ENCODE peak calls at places on chromosomes 6 and 20, in five cellular contexts. One of them, this sample, is unnamed.

GRCh38 chr6:75751443-75751842 is 2.4 kb downstream of the MYO6 start:
- DNase-seq in hepatocyte: no peak
- DNase-seq in body of pancreas: no peak
- DNase-seq in endothelial cell of umbilical vein: peak; percentile 88
- DNase-seq in thoracic aorta: no peak
- DNase-seq in this sample: no peak

GRCh38 chr6:87529221-87529620 is 56.4 kb downstream of the SLC35A1 start:
- DNase-seq in hepatocyte: no peak
- DNase-seq in body of pancreas: no peak
- DNase-seq in endothelial cell of umbilical vein: peak; percentile 69
- DNase-seq in thoracic aorta: no peak
- DNase-seq in this sample: no peak

GRCh38 chr20:57785720-57786119 is 75.9 kb upstream of the PMEPA1 start:
- DNase-seq in hepatocyte: no peak
- DNase-seq in body of pancreas: no peak
- DNase-seq in endothelial cell of umbilical vein: no peak
- DNase-seq in thoracic aorta: no peak
- DNase-seq in this sample: no peak

GRCh38 chr20:40511478-40511877 is 177.6 kb downstream of the MAFB start:
- DNase-seq in hepatocyte: no peak
- DNase-seq in body of pancreas: no peak
- DNase-seq in endothelial cell of umbilical vein: no peak
- DNase-seq in thoracic aorta: no peak
- DNase-seq in this sample: no peak

GRCh38 chr6:148251286-148251685 is 91.4 kb upstream of the SASH1 start:
- DNase-seq in hepatocyte: peak; percentile 28
- DNase-seq in body of pancreas: no peak
- DNase-seq in endothelial cell of umbilical vein: peak; percentile 42
- DNase-seq in thoracic aorta: no peak
- DNase-seq in this sample: no peak

GRCh38 chr20:35339007-35339406 is 46.8 kb upstream of the FAM83C start:
- DNase-seq in hepatocyte: no peak
- DNase-seq in body of pancreas: no peak
- DNase-seq in endothelial cell of umbilical vein: no peak
- DNase-seq in thoracic aorta: no peak
- DNase-seq in this sample: no peak

GRCh38 chr6:81767163-81768000 is 14.9 kb upstream of the TENT5A start:
- DNase-seq in hepatocyte: no peak
- DNase-seq in body of pancreas: peak; percentile 16
- DNase-seq in endothelial cell of umbilical vein: no peak
- DNase-seq in thoracic aorta: no peak
- DNase-seq in this sample: no peak

GRCh38 chr6:6586167-6586566 is 2.4 kb upstream of the LY86 start:
- DNase-seq in hepatocyte: no peak
- DNase-seq in body of pancreas: no peak
- DNase-seq in endothelial cell of umbilical vein: no peak
- DNase-seq in thoracic aorta: no peak
- DNase-seq in this sample: no peak

GRCh38 chr6:145621776-145622175 is 113.5 kb downstream of the EPM2A start:
- DNase-seq in hepatocyte: no peak
- DNase-seq in body of pancreas: no peak
- DNase-seq in endothelial cell of umbilical vein: no peak
- DNase-seq in thoracic aorta: no peak
- DNase-seq in this sample: no peak

GRCh38 chr20:61569836-61570235 is 317.8 kb downstream of the CDH4 start:
- DNase-seq in hepatocyte: no peak
- DNase-seq in body of pancreas: no peak
- DNase-seq in endothelial cell of umbilical vein: no peak
- DNase-seq in thoracic aorta: no peak
- DNase-seq in this sample: no peak

GRCh38 chr6:54980511-54981275 is 134.1 kb downstream of the FAM83B start:
- DNase-seq in hepatocyte: no peak
- DNase-seq in body of pancreas: no peak
- DNase-seq in endothelial cell of umbilical vein: no peak
- DNase-seq in thoracic aorta: no peak
- DNase-seq in this sample: no peak

GRCh38 chr6:91860951-91861350 is 1274.1 kb upstream of the MAP3K7 start:
- DNase-seq in hepatocyte: no peak
- DNase-seq in body of pancreas: no peak
- DNase-seq in endothelial cell of umbilical vein: no peak
- DNase-seq in thoracic aorta: no peak
- DNase-seq in this sample: no peak

GRCh38 chr6:90399970-90400369 is 103.3 kb upstream of the BACH2 start:
- DNase-seq in hepatocyte: no peak
- DNase-seq in body of pancreas: no peak
- DNase-seq in endothelial cell of umbilical vein: no peak
- DNase-seq in thoracic aorta: no peak
- DNase-seq in this sample: no peak

GRCh38 chr6:148557796-148558457 is 188.9 kb upstream of the UST start:
- DNase-seq in hepatocyte: no peak
- DNase-seq in body of pancreas: no peak
- DNase-seq in endothelial cell of umbilical vein: no peak
- DNase-seq in thoracic aorta: no peak
- DNase-seq in this sample: no peak

GRCh38 chr6:169160091-169160854 is 93.4 kb downstream of the THBS2 start:
- DNase-seq in hepatocyte: no peak
- DNase-seq in body of pancreas: no peak
- DNase-seq in endothelial cell of umbilical vein: no peak
- DNase-seq in thoracic aorta: no peak
- DNase-seq in this sample: no peak

GRCh38 chr6:148617522-148617921 is 129.3 kb upstream of the UST start:
- DNase-seq in hepatocyte: no peak
- DNase-seq in body of pancreas: no peak
- DNase-seq in endothelial cell of umbilical vein: no peak
- DNase-seq in thoracic aorta: no peak
- DNase-seq in this sample: no peak

GRCh38 chr6:97815413-97815812 is 532.4 kb upstream of the MMS22L start:
- DNase-seq in hepatocyte: no peak
- DNase-seq in body of pancreas: no peak
- DNase-seq in endothelial cell of umbilical vein: no peak
- DNase-seq in thoracic aorta: no peak
- DNase-seq in this sample: no peak

GRCh38 chr6:153568601-153569000 is 437.5 kb upstream of the RGS17 start:
- DNase-seq in hepatocyte: no peak
- DNase-seq in body of pancreas: no peak
- DNase-seq in endothelial cell of umbilical vein: no peak
- DNase-seq in thoracic aorta: no peak
- DNase-seq in this sample: no peak

GRCh38 chr20:61727761-61728160 is 337.9 kb downstream of the TAF4 start:
- DNase-seq in hepatocyte: no peak
- DNase-seq in body of pancreas: no peak
- DNase-seq in endothelial cell of umbilical vein: no peak
- DNase-seq in thoracic aorta: no peak
- DNase-seq in this sample: no peak

GRCh38 chr6:125195526-125195925 is 42.0 kb downstream of the TPD52L1 start:
- DNase-seq in hepatocyte: no peak
- DNase-seq in body of pancreas: no peak
- DNase-seq in endothelial cell of umbilical vein: no peak
- DNase-seq in thoracic aorta: no peak
- DNase-seq in this sample: no peak

GRCh38 chr6:132456700-132457143 is 55.4 kb upstream of the MOXD1 start:
- DNase-seq in hepatocyte: peak; percentile 7
- DNase-seq in body of pancreas: peak; percentile 12
- DNase-seq in endothelial cell of umbilical vein: no peak
- DNase-seq in thoracic aorta: no peak
- DNase-seq in this sample: no peak

GRCh38 chr6:160347259-160348208 is 644 bp upstream of the SLC22A3 start:
- DNase-seq in hepatocyte: no peak
- DNase-seq in body of pancreas: no peak
- DNase-seq in endothelial cell of umbilical vein: no peak
- DNase-seq in thoracic aorta: no peak
- DNase-seq in this sample: no peak

GRCh38 chr20:1381753-1382591 is 10.9 kb downstream of the FKBP1A start:
- DNase-seq in hepatocyte: no peak
- DNase-seq in body of pancreas: no peak
- DNase-seq in endothelial cell of umbilical vein: no peak
- DNase-seq in thoracic aorta: no peak
- DNase-seq in this sample: no peak

GRCh38 chr6:159691133-159691962 is 1.7 kb downstream of the SOD2 start:
- DNase-seq in hepatocyte: peak; percentile 80
- DNase-seq in body of pancreas: no peak
- DNase-seq in endothelial cell of umbilical vein: peak; percentile 92
- DNase-seq in thoracic aorta: no peak
- DNase-seq in this sample: peak; percentile 64

GRCh38 chr20:17326096-17326495 is 99.3 kb downstream of the PCSK2 start:
- DNase-seq in hepatocyte: no peak
- DNase-seq in body of pancreas: no peak
- DNase-seq in endothelial cell of umbilical vein: no peak
- DNase-seq in thoracic aorta: no peak
- DNase-seq in this sample: no peak

GRCh38 chr6:41750374-41750773 is 3.2 kb upstream of the PGC start:
- DNase-seq in hepatocyte: no peak
- DNase-seq in body of pancreas: no peak
- DNase-seq in endothelial cell of umbilical vein: no peak
- DNase-seq in thoracic aorta: no peak
- DNase-seq in this sample: no peak

GRCh38 chr20:15265910-15266309 is 928.5 kb upstream of the FLRT3 start:
- DNase-seq in hepatocyte: no peak
- DNase-seq in body of pancreas: no peak
- DNase-seq in endothelial cell of umbilical vein: no peak
- DNase-seq in thoracic aorta: no peak
- DNase-seq in this sample: no peak

GRCh38 chr20:53547664-53548239 is 45.9 kb downstream of the ZNF217 start:
- DNase-seq in hepatocyte: peak; percentile 78
- DNase-seq in body of pancreas: peak; percentile 36
- DNase-seq in endothelial cell of umbilical vein: peak; percentile 68
- DNase-seq in thoracic aorta: no peak
- DNase-seq in this sample: peak; percentile 45

GRCh38 chr6:52263709-52264320 is 19.5 kb upstream of the IL17F start:
- DNase-seq in hepatocyte: peak; percentile 75
- DNase-seq in body of pancreas: peak; percentile 57
- DNase-seq in endothelial cell of umbilical vein: peak; percentile 70
- DNase-seq in thoracic aorta: no peak
- DNase-seq in this sample: peak; percentile 28

GRCh38 chr6:170034294-170034693 is 256.6 kb downstream of the DLL1 start:
- DNase-seq in hepatocyte: no peak
- DNase-seq in body of pancreas: peak; percentile 23
- DNase-seq in endothelial cell of umbilical vein: no peak
- DNase-seq in thoracic aorta: no peak
- DNase-seq in this sample: no peak

GRCh38 chr20:60020251-60020650 is 62.0 kb downstream of the CDH26 start:
- DNase-seq in hepatocyte: no peak
- DNase-seq in body of pancreas: no peak
- DNase-seq in endothelial cell of umbilical vein: no peak
- DNase-seq in thoracic aorta: no peak
- DNase-seq in this sample: no peak

GRCh38 chr20:58850693-58851174 is at the start of gene GNAS-AS1:
- DNase-seq in hepatocyte: peak; percentile 83
- DNase-seq in body of pancreas: peak; percentile 88
- DNase-seq in endothelial cell of umbilical vein: no peak
- DNase-seq in thoracic aorta: no peak
- DNase-seq in this sample: no peak

DNA sequence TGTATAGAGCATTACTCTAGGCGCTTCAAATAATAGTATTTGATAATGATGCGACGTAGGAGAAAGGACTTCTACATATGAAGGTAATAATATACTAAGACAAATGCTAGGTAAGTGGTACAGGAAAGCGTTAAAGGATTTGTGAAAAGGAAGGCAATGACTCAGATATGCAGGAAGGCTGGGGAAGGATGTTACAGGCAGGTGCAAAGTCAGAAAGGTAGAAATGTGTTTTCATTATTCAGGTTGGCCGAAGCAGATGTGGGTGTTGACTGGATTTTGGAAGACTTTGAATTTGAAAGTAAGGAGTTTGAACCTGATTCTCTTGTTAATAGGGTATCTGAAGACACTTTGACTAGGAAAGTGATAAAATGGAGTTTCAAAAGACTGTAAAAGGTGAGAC is 51.0 kb downstream of the STK4 start:
- DNase-seq in hepatocyte: no peak
- DNase-seq in body of pancreas: no peak
- DNase-seq in endothelial cell of umbilical vein: no peak
- DNase-seq in thoracic aorta: no peak
- DNase-seq in this sample: no peak
- H3K36me3 ChIP-seq in hepatocyte: no peaks in the 10 kb centered on the region
- H3K36me3 ChIP-seq in body of pancreas: no peaks in the 10 kb centered on the region
- H3K36me3 ChIP-seq in endothelial cell of umbilical vein: no peaks in the 10 kb centered on the region
- H3K36me3 ChIP-seq in thoracic aorta: no peaks in the 10 kb centered on the region
- H3K36me3 ChIP-seq in this sample: peaks cover 3% of the 10 kb centered on the region

DNA sequence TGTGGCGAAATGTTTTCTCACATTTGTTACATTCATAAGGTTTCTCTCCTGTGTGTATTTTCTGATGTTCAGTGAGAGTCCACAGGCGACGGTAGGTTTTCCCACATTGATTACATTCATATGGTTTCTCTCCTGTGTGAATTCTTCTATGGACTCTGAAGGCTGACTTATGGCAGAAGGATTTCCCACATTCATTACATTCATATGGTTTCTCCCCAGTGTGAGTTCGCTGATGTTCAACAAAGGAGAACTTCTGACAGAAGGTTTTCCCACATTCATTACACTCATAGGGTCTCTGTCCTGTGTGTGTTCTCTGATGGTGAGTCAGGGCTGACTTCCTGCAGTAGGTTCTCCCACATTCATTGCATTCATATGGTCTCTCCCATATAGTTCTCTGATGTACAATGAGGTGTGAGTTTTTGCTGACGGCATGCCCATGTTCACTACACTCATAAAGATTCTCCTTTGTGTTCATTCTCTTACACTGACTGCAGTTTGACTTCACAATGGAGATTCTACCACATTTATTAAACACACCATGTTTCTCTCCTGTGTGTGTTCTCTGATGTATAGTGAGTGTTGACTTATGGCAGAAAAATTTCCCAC is 11.9 kb downstream of the ZNF334 start:
- DNase-seq in hepatocyte: no peak
- DNase-seq in body of pancreas: no peak
- DNase-seq in endothelial cell of umbilical vein: no peak
- DNase-seq in thoracic aorta: no peak
- DNase-seq in this sample: no peak
- H3K9me3 ChIP-seq in hepatocyte: peaks cover 61% of the 10 kb centered on the region
- H3K9me3 ChIP-seq in body of pancreas: peaks cover 37% of the 10 kb centered on the region
- H3K9me3 ChIP-seq in endothelial cell of umbilical vein: no peaks in the 10 kb centered on the region
- H3K9me3 ChIP-seq in thoracic aorta: peaks cover 23% of the 10 kb centered on the region
- H3K9me3 ChIP-seq in this sample: peaks cover 45% of the 10 kb centered on the region

GRCh38 chr20:25063546-25063945 is 5.6 kb upstream of the ACSS1 start:
- DNase-seq in hepatocyte: no peak
- DNase-seq in body of pancreas: no peak
- DNase-seq in endothelial cell of umbilical vein: no peak
- DNase-seq in thoracic aorta: no peak
- DNase-seq in this sample: no peak
- H3K4me1 ChIP-seq in hepatocyte: peaks cover 21% of the 10 kb centered on the region
- H3K4me1 ChIP-seq in body of pancreas: peaks cover 54% of the 10 kb centered on the region
- H3K4me1 ChIP-seq in endothelial cell of umbilical vein: no peaks in the 10 kb centered on the region
- H3K4me1 ChIP-seq in thoracic aorta: peaks cover 6% of the 10 kb centered on the region
- H3K4me1 ChIP-seq in this sample: peaks cover 20% of the 10 kb centered on the region

GRCh38 chr6:109482913-109483743 is at the start of gene ZBTB24:
- DNase-seq in hepatocyte: peak; percentile 96
- DNase-seq in body of pancreas: peak; percentile 92
- DNase-seq in endothelial cell of umbilical vein: peak; percentile 79
- DNase-seq in thoracic aorta: peak; percentile 65
- DNase-seq in this sample: no peak

GRCh38 chr6:109478848-109479624 is 4.0 kb downstream of the ZBTB24 start:
- DNase-seq in hepatocyte: no peak
- DNase-seq in body of pancreas: no peak
- DNase-seq in endothelial cell of umbilical vein: no peak
- DNase-seq in thoracic aorta: no peak
- DNase-seq in this sample: no peak

GRCh38 chr6:109478222-109478805 is 4.7 kb downstream of the ZBTB24 start:
- DNase-seq in hepatocyte: no peak
- DNase-seq in body of pancreas: no peak
- DNase-seq in endothelial cell of umbilical vein: no peak
- DNase-seq in thoracic aorta: no peak
- DNase-seq in this sample: no peak

GRCh38 chr6:109483744-109484075 is 691 bp upstream of the ZBTB24 start:
- DNase-seq in hepatocyte: no peak
- DNase-seq in body of pancreas: no peak
- DNase-seq in endothelial cell of umbilical vein: peak; percentile 39
- DNase-seq in thoracic aorta: no peak
- DNase-seq in this sample: no peak

GRCh38 chr6:109480993-109481480 is 2.0 kb downstream of the ZBTB24 start:
- DNase-seq in hepatocyte: no peak
- DNase-seq in body of pancreas: no peak
- DNase-seq in endothelial cell of umbilical vein: no peak
- DNase-seq in thoracic aorta: no peak
- DNase-seq in this sample: no peak
- H3K36me3 ChIP-seq in hepatocyte: no peaks in the 10 kb centered on the region
- H3K36me3 ChIP-seq in body of pancreas: no peaks in the 10 kb centered on the region
- H3K36me3 ChIP-seq in endothelial cell of umbilical vein: peaks cover 3% of the 10 kb centered on the region
- H3K36me3 ChIP-seq in thoracic aorta: peaks cover 3% of the 10 kb centered on the region
- H3K36me3 ChIP-seq in this sample: peaks cover 22% of the 10 kb centered on the region

This sample was measured in Panc1.